ENCODE peak calls at places on chromosomes 13 and 19, in eight cellular contexts. Q is fibroblast of pulmonary artery, W is NCI-H2171 treated with DMSO at 0.1 percent for 48 hours, Y is Peyer's patch, M is NCI-H1105 treated with DMSO at 0.1 percent for 48 hours, L is AG08395, N is osteoblast, X is ELR. S is an unnamed sample.

GRCh38 chr19:16164222-16164890 is 9.0 kb downstream of the CIB3 start:
- DNase-seq in Q (no peak), W (no peak), Y (peak), M (no peak), L (no peak), N (no peak), X (no peak), S (no peak)

GRCh38 chr13:41059466-41059865 is 1.8 kb upstream of the WBP4 start:
- DNase-seq in Q (no peak), W (no peak), Y (no peak), M (peak), L (no peak), N (peak), X (no peak), S (peak)

GRCh38 chr19:1113986-1114483 is 10.2 kb downstream of the GPX4 start:
- DNase-seq in Q (no peak), W (no peak), Y (no peak), M (no peak), L (no peak), N (no peak), X (no peak), S (no peak)

GRCh38 chr19:8081569-8082550 is 29.3 kb downstream of the CCL25 start:
- DNase-seq in Q (peak), W (peak), Y (no peak), M (no peak), L (no peak), N (no peak), X (no peak), S (no peak)

GRCh38 chr19:34676697-34677385 is at the start of gene SCGB2B2:
- DNase-seq in Q (no peak), W (peak), Y (no peak), M (peak), L (peak), N (peak), X (no peak), S (no peak)

GRCh38 chr13:86476656-86477055 is 677.4 kb upstream of the SLITRK6 start:
- DNase-seq in Q (no peak), W (no peak), Y (no peak), M (no peak), L (no peak), N (no peak), X (no peak), S (no peak)

GRCh38 chr13:46369506-46370268 is 17.4 kb downstream of the RUBCNL start:
- DNase-seq in Q (peak), W (no peak), Y (no peak), M (no peak), L (peak), N (peak), X (no peak), S (peak)

GRCh38 chr13:33052446-33052845 is 36.2 kb downstream of the KL start:
- DNase-seq in Q (peak), W (no peak), Y (no peak), M (no peak), L (peak), N (peak), X (no peak), S (peak)

GRCh38 chr13:111876506-111876905 is 190.4 kb upstream of the SOX1 start:
- DNase-seq in Q (no peak), W (no peak), Y (no peak), M (no peak), L (no peak), N (peak), X (no peak), S (no peak)

GRCh38 chr13:107461751-107462150 is 753.6 kb downstream of the LIG4 start:
- DNase-seq in Q (peak), W (no peak), Y (no peak), M (no peak), L (no peak), N (peak), X (no peak), S (peak)

GRCh38 chr13:113008841-113009240 is 39.8 kb downstream of the MCF2L start:
- DNase-seq in Q (no peak), W (no peak), Y (no peak), M (no peak), L (no peak), N (no peak), X (no peak), S (no peak)

GRCh38 chr19:31015778-31016177 is 333.5 kb downstream of the TSHZ3 start:
- DNase-seq in Q (no peak), W (no peak), Y (no peak), M (no peak), L (no peak), N (no peak), X (no peak), S (no peak)

GRCh38 chr13:30033681-30034447 is 183.4 kb upstream of the UBL3 start:
- DNase-seq in Q (peak), W (no peak), Y (no peak), M (no peak), L (peak), N (peak), X (peak), S (peak)

GRCh38 chr19:33499671-33500506 is 21.7 kb downstream of the PEPD start:
- DNase-seq in Q (no peak), W (no peak), Y (no peak), M (no peak), L (no peak), N (peak), X (no peak), S (no peak)

GRCh38 chr13:22287343-22287922 is 616.6 kb downstream of the FGF9 start:
- DNase-seq in Q (no peak), W (no peak), Y (no peak), M (no peak), L (no peak), N (no peak), X (no peak), S (no peak)

GRCh38 chr19:45766919-45767346 is 2.1 kb downstream of the SIX5 start:
- DNase-seq in Q (no peak), W (no peak), Y (no peak), M (no peak), L (no peak), N (peak), X (peak), S (no peak)

GRCh38 chr19:3970313-3970807 is 539 bp downstream of the DAPK3 start:
- DNase-seq in Q (no peak), W (no peak), Y (no peak), M (no peak), L (no peak), N (peak), X (peak), S (no peak)

GRCh38 chr19:55486043-55486970 is 1.3 kb downstream of the NAT14 start:
- DNase-seq in Q (no peak), W (no peak), Y (no peak), M (no peak), L (no peak), N (peak), X (no peak), S (peak)

GRCh38 chr19:43651758-43652545 is 12.3 kb upstream of the CADM4 start:
- DNase-seq in Q (peak), W (peak), Y (peak), M (peak), L (peak), N (peak), X (peak), S (peak)

GRCh38 chr13:44300895-44301638 is 72.6 kb upstream of the SERP2 start:
- DNase-seq in Q (peak), W (peak), Y (no peak), M (no peak), L (peak), N (no peak), X (peak), S (peak)

GRCh38 chr19:58584498-58585441 is 11.6 kb upstream of the MZF1 start:
- DNase-seq in Q (no peak), W (no peak), Y (no peak), M (no peak), L (no peak), N (no peak), X (no peak), S (no peak)

GRCh38 chr13:20525144-20525600 is 485 bp downstream of the CRYL1 start:
- DNase-seq in Q (peak), W (peak), Y (peak), M (peak), L (no peak), N (no peak), X (no peak), S (peak)

GRCh38 chr13:109669234-109669612 is 117.2 kb downstream of the IRS2 start:
- DNase-seq in Q (no peak), W (no peak), Y (no peak), M (no peak), L (no peak), N (no peak), X (no peak), S (no peak)

GRCh38 chr19:58181902-58182576 is 822 bp upstream of the ZNF274 start:
- DNase-seq in Q (peak), W (peak), Y (peak), M (peak), L (no peak), N (peak), X (peak), S (peak)

GRCh38 chr19:1422360-1422759 is 15.0 kb downstream of the DAZAP1 start:
- DNase-seq in Q (no peak), W (no peak), Y (no peak), M (no peak), L (no peak), N (no peak), X (no peak), S (no peak)

GRCh38 chr13:81377926-81378325 is 1037.0 kb upstream of the SPRY2 start:
- DNase-seq in Q (no peak), W (no peak), Y (no peak), M (no peak), L (no peak), N (no peak), X (peak), S (no peak)

GRCh38 chr19:51607077-51607476 is 23.1 kb downstream of the SIGLEC5 start:
- DNase-seq in Q (no peak), W (no peak), Y (peak), M (no peak), L (no peak), N (no peak), X (no peak), S (no peak)

GRCh38 chr13:25738342-25738771 is 313.5 kb downstream of the SHISA2 start:
- DNase-seq in Q (peak), W (peak), Y (no peak), M (peak), L (peak), N (no peak), X (peak), S (peak)

GRCh38 chr19:11684987-11685675 is 53.6 kb downstream of the ZNF823 start:
- DNase-seq in Q (no peak), W (no peak), Y (no peak), M (no peak), L (no peak), N (no peak), X (no peak), S (no peak)

GRCh38 chr13:77548594-77548993 is 13.1 kb downstream of the SCEL start:
- DNase-seq in Q (no peak), W (no peak), Y (no peak), M (no peak), L (no peak), N (no peak), X (no peak), S (no peak)

GRCh38 chr19:5705552-5705951 is 14.4 kb downstream of the LONP1 start:
- DNase-seq in Q (no peak), W (no peak), Y (no peak), M (no peak), L (no peak), N (peak), X (no peak), S (no peak)

GRCh38 chr13:48578516-48579166 is 45.8 kb upstream of the RCBTB2 start:
- DNase-seq in Q (no peak), W (no peak), Y (no peak), M (no peak), L (no peak), N (no peak), X (no peak), S (no peak)

GRCh38 chr19:42450314-42450934 is 7.7 kb upstream of the CXCL17 start:
- DNase-seq in Q (peak), W (peak), Y (peak), M (peak), L (peak), N (peak), X (peak), S (peak)

S was measured in fibroblast of the aortic adventitia.